ENCODE peak calls at places on chromosome 15, in eight cellular contexts. J is upper lobe of right lung; G is right lobe of liver; N is PC-3; E is aorta; R is psoas muscle; H is CD4-positive, CD25-positive, alpha-beta regulatory T cell; P is heart left ventricle. C is an unnamed sample. For H3K36me3, the result is how much of the 10 kb centered on the place peaks cover.

GRCh38 chr15:75025102-75025501 is 1.7 kb downstream of the PPCDC start:
- ATAC-seq in P (no peak), H (no peak), E (no peak), R (no peak), N (no peak), J (no peak), G (no peak), C (no peak)

GRCh38 chr15:85595804-85596536 is 198.8 kb downstream of the KLHL25 start:
- ATAC-seq in P (no peak), E (no peak), G (no peak), N (peak), H (no peak), J (no peak), R (no peak), C (no peak)

GRCh38 chr15:68808091-68808490 is 12.6 kb downstream of the ANP32A start:
- ATAC-seq in G (no peak), R (peak), E (no peak), P (peak), J (no peak), H (no peak), N (no peak), C (no peak)

GRCh38 chr15:60648928-60649679 is 170.2 kb upstream of the ICE2 start:
- ATAC-seq in N (no peak), G (no peak), R (peak), E (no peak), J (peak), P (no peak), H (no peak), C (no peak)

GRCh38 chr15:35618260-35619188 is 72.6 kb upstream of the DPH6 start:
- ATAC-seq in N (no peak), J (no peak), E (no peak), G (peak), H (no peak), P (no peak), R (no peak), C (no peak)

GRCh38 chr15:88255496-88256171 is 905 bp downstream of the NTRK3 start:
- ATAC-seq in R (peak), H (no peak), P (peak), J (peak), E (peak), N (no peak), G (peak), C (peak)

GRCh38 chr15:77186518-77187095 is 115.7 kb upstream of the TSPAN3 start:
- ATAC-seq in N (no peak), J (no peak), R (no peak), E (no peak), P (peak), H (no peak), G (peak), C (no peak)

GRCh38 chr15:70532536-70533186 is 230.7 kb downstream of the UACA start:
- ATAC-seq in H (no peak), G (no peak), N (no peak), E (no peak), J (no peak), R (no peak), P (no peak), C (no peak)

GRCh38 chr15:70140543-70141375 is 43.0 kb upstream of the TLE3 start:
- ATAC-seq in J (peak), N (no peak), P (peak), H (peak), G (peak), R (no peak), E (peak), C (peak)

GRCh38 chr15:82972990-82973389 is 13.0 kb upstream of the RAMAC start:
- ATAC-seq in J (no peak), E (no peak), H (no peak), G (no peak), P (no peak), N (no peak), R (no peak), C (no peak)

GRCh38 chr15:92887869-92888268 is 12.3 kb upstream of the CHD2 start:
- ATAC-seq in J (no peak), E (no peak), G (no peak), N (no peak), R (no peak), P (no peak), H (no peak), C (no peak)

GRCh38 chr15:77430652-77431051 is 10.0 kb downstream of the HMG20A start:
- ATAC-seq in N (no peak), H (no peak), P (no peak), G (no peak), J (no peak), E (no peak), R (no peak), C (no peak)

GRCh38 chr15:43792761-43793493 is 807 bp downstream of the SERF2 start:
- ATAC-seq in H (no peak), J (peak), P (peak), R (peak), G (peak), E (peak), N (no peak), C (no peak)

GRCh38 chr15:86877171-86877631 is 797.5 kb downstream of the AGBL1 start:
- ATAC-seq in J (no peak), E (no peak), N (no peak), P (no peak), G (no peak), H (no peak), R (peak), C (no peak)

GRCh38 chr15:78018968-78019644 is 58.4 kb downstream of the TBC1D2B start:
- ATAC-seq in E (no peak), H (no peak), N (no peak), G (peak), J (peak), R (no peak), P (no peak), C (no peak)

GRCh38 chr15:50202003-50202402 is 20.0 kb downstream of the SLC27A2 start:
- ATAC-seq in J (no peak), G (no peak), N (no peak), P (no peak), R (no peak), H (no peak), E (no peak), C (no peak)
- H3K36me3 ChIP-seq in J (under half), G (under half), N (under half), P (under half), R (under half), H (under half), E (under half), C (under half)

GRCh38 chr15:80161473-80162016 is 8.7 kb downstream of the FAH start:
- ATAC-seq in R (no peak), H (no peak), N (no peak), E (no peak), G (no peak), P (no peak), J (no peak), C (no peak)
- H3K36me3 ChIP-seq in R (half or more), H (under half), N (under half), E (under half), G (under half), P (under half), J (under half), C (under half)

GRCh38 chr15:59111267-59111666 is 6.3 kb downstream of the CCNB2 start:
- ATAC-seq in R (no peak), P (no peak), H (no peak), G (no peak), E (no peak), N (no peak), J (no peak), C (no peak)
- H3K36me3 ChIP-seq in R (under half), P (under half), H (under half), G (under half), E (under half), N (half or more), J (under half), C (under half)

DNA sequence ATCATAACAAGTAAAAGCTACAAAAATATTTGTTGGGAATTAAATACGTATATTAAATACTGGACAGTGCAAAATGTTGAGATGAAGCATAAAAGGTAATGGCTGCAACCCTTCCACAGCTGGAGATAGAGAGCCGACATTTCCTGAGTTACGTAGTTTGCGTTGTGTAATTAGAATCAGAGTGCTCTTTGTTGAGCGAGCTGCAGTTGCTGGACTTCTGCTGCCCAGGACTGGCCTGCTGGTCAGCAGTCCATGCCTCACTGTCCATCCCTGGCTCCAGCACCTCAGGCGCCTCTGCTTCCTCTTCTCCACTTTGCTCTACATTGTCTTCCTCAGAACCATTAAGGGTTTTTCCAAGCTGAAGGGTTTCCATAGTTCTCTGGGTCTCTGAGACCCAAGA is 28.4 kb upstream of the SHC4 start:
- ATAC-seq in J (no peak), R (no peak), P (no peak), H (no peak), G (no peak), N (no peak), E (no peak), C (no peak)
- H3K36me3 ChIP-seq in J (half or more), R (half or more), P (under half), H (half or more), G (under half), N (under half), E (under half), C (half or more)

GRCh38 chr15:101178414-101178813 is 73.4 kb downstream of the CHSY1 start:
- ATAC-seq in H (no peak), J (no peak), E (no peak), N (no peak), R (no peak), P (no peak), G (no peak), C (no peak)
- H3K36me3 ChIP-seq in H (under half), J (under half), E (under half), N (under half), R (under half), P (under half), G (under half), C (under half)

DNA sequence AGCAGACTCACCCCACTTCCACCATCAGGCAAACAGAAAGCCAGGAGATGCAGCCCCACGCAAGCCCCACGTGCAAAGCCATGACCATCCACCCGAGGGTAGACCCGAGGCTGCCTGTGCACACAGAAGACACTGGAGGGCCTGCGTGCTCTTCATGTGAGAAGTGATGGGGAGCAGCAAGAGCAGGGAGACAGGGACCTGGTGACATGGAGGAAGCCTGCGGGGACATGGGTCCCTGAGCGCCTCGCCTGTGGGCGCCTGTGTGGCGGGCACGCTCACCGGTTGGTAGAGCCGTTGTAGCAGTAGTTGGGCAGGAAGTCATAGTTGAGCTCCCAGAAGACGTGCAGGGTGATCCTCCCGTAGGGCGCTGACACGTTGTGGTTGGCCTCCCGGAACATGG is 65.0 kb downstream of the NIPA2 start:
- ATAC-seq in N (no peak), P (no peak), E (peak), J (no peak), R (no peak), G (no peak), H (no peak), C (no peak)
- H3K36me3 ChIP-seq in N (under half), P (under half), E (under half), J (half or more), R (half or more), G (under half), H (under half), C (under half)

DNA sequence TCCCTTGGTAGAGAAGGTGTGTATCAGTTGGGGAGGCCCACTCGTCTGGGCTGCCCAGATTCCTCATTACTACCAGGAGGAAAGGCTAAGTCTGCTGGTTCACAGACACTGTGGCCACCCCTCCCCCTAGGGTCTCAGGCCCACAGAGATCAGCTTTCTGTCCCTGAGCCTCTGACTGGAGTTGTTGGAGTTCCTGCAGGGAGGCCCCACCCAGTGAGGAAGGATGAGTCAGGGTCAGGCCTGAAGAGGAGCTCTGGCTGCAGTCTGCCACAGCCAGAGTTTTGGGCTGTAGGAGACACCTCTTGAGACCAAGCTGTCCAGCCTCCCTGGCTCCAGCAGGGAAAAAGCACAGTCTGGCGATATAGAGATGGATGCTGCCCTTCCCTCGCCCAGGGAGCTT is 721.0 kb upstream of the SEMA6D start:
- ATAC-seq in R (no peak), P (no peak), G (no peak), E (no peak), H (no peak), N (no peak), J (no peak), C (no peak)
- H3K36me3 ChIP-seq in R (under half), P (under half), G (under half), E (under half), H (under half), N (under half), J (under half), C (under half)

C was measured in gastroesophageal sphincter.